ENCODE peak calls at places on chromosome 21, in eight cellular contexts. A is fibroblast of lung, E is epithelial cell of esophagus, Z is choroid plexus epithelial cell, P is ovary, J is brain microvascular endothelial cell, C is upper lobe of right lung, K is esophagus muscularis mucosa. X is an unnamed sample.

GRCh38 chr21:44890338-44890931 is 16.9 kb upstream of the PTTG1IP start:
- DNase-seq in A (no peak), E (no peak), Z (no peak), P (no peak), J (no peak), C (no peak), K (no peak), X (no peak)

GRCh38 chr21:45228171-45228641 is 59.5 kb downstream of the POFUT2 start:
- DNase-seq in A (peak), E (peak), Z (peak), P (no peak), J (peak), C (no peak), K (no peak), X (peak)

GRCh38 chr21:16741228-16741665 is 771.6 kb upstream of the CXADR start:
- DNase-seq in A (peak), E (no peak), Z (no peak), P (peak), J (no peak), C (no peak), K (no peak), X (peak)

GRCh38 chr21:46413365-46413696 is 45.4 kb upstream of the DIP2A start:
- DNase-seq in A (no peak), E (peak), Z (no peak), P (no peak), J (no peak), C (no peak), K (no peak), X (no peak)

GRCh38 chr21:15003463-15004135 is 61.2 kb downstream of the NRIP1 start:
- DNase-seq in A (no peak), E (no peak), Z (no peak), P (no peak), J (no peak), C (no peak), K (no peak), X (no peak)

GRCh38 chr21:42147386-42148020 is 71.4 kb upstream of the ABCG1 start:
- DNase-seq in A (no peak), E (no peak), Z (no peak), P (no peak), J (no peak), C (peak), K (no peak), X (no peak)

GRCh38 chr21:41997657-41998056 is 12.5 kb downstream of the ZBTB21 start:
- DNase-seq in A (no peak), E (no peak), Z (no peak), P (no peak), J (no peak), C (no peak), K (peak), X (no peak)

GRCh38 chr21:41634211-41634694 is 126.3 kb upstream of the TMPRSS2 start:
- DNase-seq in A (no peak), E (peak), Z (no peak), P (no peak), J (no peak), C (peak), K (no peak), X (no peak)

GRCh38 chr21:41833138-41834115 is 45.7 kb downstream of the PRDM15 start:
- DNase-seq in A (no peak), E (no peak), Z (no peak), P (no peak), J (no peak), C (peak), K (no peak), X (no peak)

GRCh38 chr21:17461582-17461981 is 51.3 kb upstream of the CXADR start:
- DNase-seq in A (peak), E (peak), Z (peak), P (no peak), J (no peak), C (no peak), K (no peak), X (no peak)

GRCh38 chr21:40512590-40512989 is 334.4 kb downstream of the DSCAM start:
- DNase-seq in A (no peak), E (no peak), Z (no peak), P (no peak), J (no peak), C (no peak), K (no peak), X (no peak)
- TF ChIP-seq CTCF in A (peak), E (peak), Z (peak), P (no peak), J (peak), C (peak), K (no peak), X (peak)

DNA sequence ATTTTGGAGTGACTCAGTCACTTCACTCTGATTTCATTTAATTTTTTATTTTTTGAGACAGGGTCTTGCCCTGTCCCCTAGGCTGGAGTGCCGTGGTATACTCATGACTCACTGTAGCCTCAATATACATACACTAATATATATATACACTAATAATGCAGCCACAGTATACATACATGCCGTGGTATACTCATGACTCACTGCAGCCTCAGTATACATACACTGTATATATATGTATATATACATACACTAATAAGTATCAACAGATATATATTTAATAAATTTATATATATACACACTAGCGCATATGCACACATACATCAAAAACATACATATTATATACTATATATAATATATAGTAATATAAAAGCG is 149.2 kb downstream of the NCAM2 start:
- DNase-seq in A (no peak), E (no peak), Z (no peak), P (no peak), J (no peak), C (no peak), K (no peak), X (no peak)
- H3K4me3 ChIP-seq in A (no peak), E (no peak), Z (no peak), P (no peak), J (no peak), C (no peak), K (no peak), X (no peak)

GRCh38 chr21:25871566-25871965 is 136.8 kb downstream of the GABPA start:
- DNase-seq in A (no peak), E (peak), Z (no peak), P (no peak), J (no peak), C (no peak), K (no peak), X (no peak)
- TF ChIP-seq CTCF in A (no peak), E (peak), Z (peak), P (no peak), J (peak), C (no peak), K (no peak), X (peak)

DNA sequence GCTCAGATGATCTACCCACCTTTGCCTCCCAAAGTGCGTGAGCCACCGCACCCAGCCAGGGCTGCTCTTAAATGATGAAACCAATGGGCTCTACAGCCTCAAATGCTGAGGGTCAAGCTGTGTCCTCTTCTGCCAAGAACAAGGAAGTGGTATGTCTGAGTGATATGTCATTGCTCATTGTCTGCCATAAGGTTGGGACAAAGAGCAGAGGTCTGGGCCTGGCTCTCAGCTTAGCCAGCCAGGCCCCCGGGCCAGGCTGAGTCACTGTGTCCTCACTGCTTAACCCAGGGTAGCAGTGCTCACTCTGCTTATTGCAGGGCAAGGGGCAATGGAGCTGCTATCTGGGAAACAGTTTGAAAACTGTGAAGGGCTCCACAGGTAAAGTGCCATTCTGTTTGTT is 8.3 kb upstream of the ETS2 start:
- DNase-seq in A (peak), E (peak), Z (no peak), P (no peak), J (no peak), C (no peak), K (no peak), X (no peak)
- H3K4me3 ChIP-seq in A (no peak), E (no peak), Z (no peak), P (no peak), J (no peak), C (no peak), K (no peak), X (no peak)

GRCh38 chr21:25313891-25314646 is 293.2 kb downstream of the MRPL39 start:
- DNase-seq in A (peak), E (peak), Z (peak), P (no peak), J (peak), C (no peak), K (no peak), X (peak)
- TF ChIP-seq CTCF in A (peak), E (no peak), Z (peak), P (no peak), J (peak), C (peak), K (no peak), X (peak)

GRCh38 chr21:37915516-37915915 is 741 bp downstream of the KCNJ6 start:
- DNase-seq in A (no peak), E (no peak), Z (no peak), P (no peak), J (no peak), C (no peak), K (no peak), X (no peak)
- H3K4me3 ChIP-seq in A (peak), E (no peak), Z (no peak), P (no peak), J (peak), C (peak), K (peak), X (no peak)